ENCODE peak calls at places on chromosomes 6 and 20, in five cellular contexts. One of them, this sample, is unnamed.

GRCh38 chr20:24568842-24569241 is 99.4 kb downstream of the SYNDIG1 start:
- DNase-seq in Calu3: no peak
- DNase-seq in tibial artery: no peak
- DNase-seq in neural crest cell: no peak
- DNase-seq in nephron progenitor cell: no peak
- DNase-seq in this sample: no peak

GRCh38 chr6:55433446-55434130 is 106.3 kb downstream of the GFRAL start:
- DNase-seq in Calu3: no peak
- DNase-seq in tibial artery: no peak
- DNase-seq in neural crest cell: no peak
- DNase-seq in nephron progenitor cell: no peak
- DNase-seq in this sample: no peak

GRCh38 chr6:152671146-152671545 is 26.6 kb upstream of the MYCT1 start:
- DNase-seq in Calu3: no peak
- DNase-seq in tibial artery: no peak
- DNase-seq in neural crest cell: no peak
- DNase-seq in nephron progenitor cell: no peak
- DNase-seq in this sample: no peak

GRCh38 chr6:115643762-115644161 is 416.9 kb downstream of the FRK start:
- DNase-seq in Calu3: peak
- DNase-seq in tibial artery: no peak
- DNase-seq in neural crest cell: no peak
- DNase-seq in nephron progenitor cell: no peak
- DNase-seq in this sample: no peak

GRCh38 chr6:84638286-84638685 is 126.1 kb downstream of the TBX18 start:
- DNase-seq in Calu3: no peak
- DNase-seq in tibial artery: no peak
- DNase-seq in neural crest cell: no peak
- DNase-seq in nephron progenitor cell: no peak
- DNase-seq in this sample: no peak

GRCh38 chr6:29071831-29072723 is 15.0 kb downstream of the OR2B3 start:
- DNase-seq in Calu3: peak
- DNase-seq in tibial artery: no peak
- DNase-seq in neural crest cell: peak
- DNase-seq in nephron progenitor cell: peak
- DNase-seq in this sample: no peak

GRCh38 chr6:170031096-170031471 is 259.8 kb downstream of the DLL1 start:
- DNase-seq in Calu3: no peak
- DNase-seq in tibial artery: no peak
- DNase-seq in neural crest cell: no peak
- DNase-seq in nephron progenitor cell: no peak
- DNase-seq in this sample: peak

GRCh38 chr20:35544436-35544835 is 2.6 kb downstream of the ERGIC3 start:
- DNase-seq in Calu3: no peak
- DNase-seq in tibial artery: no peak
- DNase-seq in neural crest cell: no peak
- DNase-seq in nephron progenitor cell: no peak
- DNase-seq in this sample: peak

GRCh38 chr6:48061630-48062029 is 49.4 kb downstream of the PTCHD4 start:
- DNase-seq in Calu3: no peak
- DNase-seq in tibial artery: no peak
- DNase-seq in neural crest cell: no peak
- DNase-seq in nephron progenitor cell: no peak
- DNase-seq in this sample: no peak

GRCh38 chr6:43516697-43517502 is at the start of the genes POLR1C and YIPF3:
- DNase-seq in Calu3: peak
- DNase-seq in tibial artery: peak
- DNase-seq in neural crest cell: peak
- DNase-seq in nephron progenitor cell: peak
- DNase-seq in this sample: peak

GRCh38 chr6:84137989-84138575 is 89.4 kb downstream of the CEP162 start:
- DNase-seq in Calu3: no peak
- DNase-seq in tibial artery: no peak
- DNase-seq in neural crest cell: no peak
- DNase-seq in nephron progenitor cell: no peak
- DNase-seq in this sample: no peak

GRCh38 chr20:62104234-62104789 is 18.0 kb upstream of the LSM14B start:
- DNase-seq in Calu3: no peak
- DNase-seq in tibial artery: no peak
- DNase-seq in neural crest cell: no peak
- DNase-seq in nephron progenitor cell: no peak
- DNase-seq in this sample: no peak

DNA sequence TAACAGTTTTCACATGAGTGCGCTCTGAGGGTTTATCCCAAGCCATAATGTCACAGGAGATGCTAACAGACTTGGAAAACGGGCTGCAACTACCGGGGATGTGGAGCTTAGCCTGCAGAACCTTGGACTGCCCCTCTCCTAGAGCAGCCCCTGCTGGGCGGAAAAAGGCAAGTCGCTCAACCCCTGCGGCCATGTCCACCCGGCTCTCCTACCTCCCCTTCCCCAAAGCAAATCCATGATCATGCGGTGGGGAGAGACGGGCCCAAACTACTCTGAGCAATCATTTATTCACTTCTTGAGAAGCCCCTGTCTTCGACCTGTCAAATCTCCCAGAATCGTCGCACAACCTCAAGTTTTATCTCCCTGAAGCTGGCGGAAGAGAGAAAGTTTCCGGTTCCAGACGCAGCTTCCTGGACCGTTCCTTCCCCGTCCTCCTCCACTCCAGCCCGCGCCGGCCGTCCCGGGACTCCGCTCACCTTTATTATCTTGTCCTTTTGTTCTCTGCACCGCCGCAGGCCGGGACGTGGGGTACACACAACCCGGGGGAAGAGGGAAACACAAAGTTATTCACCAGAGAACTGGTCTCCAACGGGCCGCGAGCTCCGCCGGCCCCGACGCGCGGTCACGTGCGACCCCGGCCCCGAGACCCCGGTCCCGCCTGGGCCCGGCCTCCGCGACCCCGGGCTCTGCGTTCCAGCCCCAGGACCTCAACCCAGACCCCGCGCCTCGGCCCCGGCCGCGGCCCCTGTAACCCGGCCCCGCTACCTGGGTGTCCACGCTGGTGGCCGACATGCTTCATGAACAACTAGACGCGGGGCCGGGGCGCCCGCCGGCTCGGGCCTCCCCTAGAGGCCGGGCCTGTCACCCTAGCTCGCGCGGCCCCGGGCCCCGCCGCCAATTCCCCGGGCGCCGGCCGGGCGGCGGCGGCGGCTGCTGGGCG is 560 bp downstream of the YTHDF1 start:
- DNase-seq in Calu3: peak
- DNase-seq in tibial artery: no peak
- DNase-seq in neural crest cell: peak
- DNase-seq in nephron progenitor cell: peak
- DNase-seq in this sample: no peak
- TF ChIP-seq CTCF in Calu3: no peak
- TF ChIP-seq CTCF in tibial artery: peak
- TF ChIP-seq CTCF in neural crest cell: peak
- TF ChIP-seq CTCF in nephron progenitor cell: peak
- TF ChIP-seq CTCF in this sample: no peak

GRCh38 chr20:52064936-52065335 is 126.6 kb downstream of the ZFP64 start:
- DNase-seq in Calu3: no peak
- DNase-seq in tibial artery: no peak
- DNase-seq in neural crest cell: no peak
- DNase-seq in nephron progenitor cell: no peak
- DNase-seq in this sample: no peak

GRCh38 chr20:52062452-52063209 is 128.9 kb downstream of the ZFP64 start:
- DNase-seq in Calu3: no peak
- DNase-seq in tibial artery: no peak
- DNase-seq in neural crest cell: no peak
- DNase-seq in nephron progenitor cell: no peak
- DNase-seq in this sample: no peak

GRCh38 chr20:52056203-52057062 is 135.1 kb downstream of the ZFP64 start:
- DNase-seq in Calu3: no peak
- DNase-seq in tibial artery: no peak
- DNase-seq in neural crest cell: no peak
- DNase-seq in nephron progenitor cell: no peak
- DNase-seq in this sample: no peak

DNA sequence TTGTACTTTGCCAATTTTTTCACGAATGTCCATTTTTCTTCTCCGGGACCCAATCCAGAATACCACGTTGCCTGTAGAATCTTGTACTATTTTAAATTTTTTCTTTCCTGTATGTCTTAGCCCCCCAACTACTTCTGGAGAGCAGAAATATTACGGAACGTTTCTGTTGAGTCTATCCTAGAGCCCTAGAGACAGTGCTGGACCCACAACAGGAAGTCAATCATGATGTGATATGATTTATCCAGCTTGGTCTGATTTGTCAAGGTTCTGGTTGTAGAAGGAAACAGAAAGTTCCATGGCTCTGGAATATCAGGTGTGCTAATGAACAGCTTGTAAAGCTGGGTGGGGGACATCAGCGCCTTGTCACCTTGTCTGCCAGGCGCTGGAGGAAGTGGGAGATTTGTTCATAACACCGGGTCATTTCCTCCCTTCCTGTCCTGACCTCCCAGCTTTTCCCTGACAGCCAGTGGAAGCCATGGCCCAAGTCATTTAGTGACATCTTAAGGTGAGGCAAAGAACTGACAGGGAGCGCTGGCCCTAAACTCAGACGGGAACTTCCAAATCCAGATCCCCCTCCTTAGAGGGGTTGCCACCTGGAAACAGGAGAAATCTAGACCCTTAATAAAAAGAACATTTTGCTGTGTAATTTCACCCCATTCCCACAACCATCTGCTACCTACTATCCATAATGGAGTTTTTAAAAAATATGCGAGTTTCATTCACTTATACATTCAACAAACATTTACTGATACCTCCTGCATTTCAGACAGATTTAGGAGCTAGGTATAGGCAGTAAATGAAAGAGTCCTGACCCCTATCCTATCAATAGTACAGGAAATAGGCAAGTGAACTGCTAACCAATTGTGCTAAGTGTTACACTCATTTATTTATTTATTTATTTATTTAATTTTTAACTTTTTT is 130.5 kb downstream of the ZFP64 start:
- DNase-seq in Calu3: peak
- DNase-seq in tibial artery: no peak
- DNase-seq in neural crest cell: no peak
- DNase-seq in nephron progenitor cell: peak
- DNase-seq in this sample: no peak
- TF ChIP-seq CTCF in Calu3: peak
- TF ChIP-seq CTCF in tibial artery: no peak
- TF ChIP-seq CTCF in neural crest cell: peak
- TF ChIP-seq CTCF in nephron progenitor cell: peak
- TF ChIP-seq CTCF in this sample: no peak

DNA sequence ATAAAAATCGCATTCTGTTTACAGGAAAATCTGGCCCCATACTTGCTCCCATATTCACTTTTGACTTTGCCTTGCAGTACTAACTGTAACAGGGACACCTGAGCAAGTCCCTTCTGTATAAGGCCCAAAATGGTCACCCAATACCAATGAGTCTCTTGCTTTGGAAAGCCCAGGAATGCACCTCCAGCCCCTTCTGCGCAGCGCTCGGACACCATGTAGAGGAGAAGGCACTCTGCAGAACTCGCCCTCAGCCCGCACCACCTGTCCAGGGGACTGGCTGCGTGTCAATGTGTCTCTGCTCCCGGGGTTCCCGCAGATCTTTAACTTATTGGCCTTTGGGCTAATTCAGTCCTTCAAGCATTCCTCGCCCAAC is 746 bp upstream of the PRND start:
- DNase-seq in Calu3: no peak
- DNase-seq in tibial artery: no peak
- DNase-seq in neural crest cell: no peak
- DNase-seq in nephron progenitor cell: no peak
- DNase-seq in this sample: no peak
- TF ChIP-seq CTCF in Calu3: no peak
- TF ChIP-seq CTCF in tibial artery: no peak
- TF ChIP-seq CTCF in neural crest cell: no peak
- TF ChIP-seq CTCF in nephron progenitor cell: peak
- TF ChIP-seq CTCF in this sample: peak

GRCh38 chr6:102619585-102619984 is 1226.1 kb downstream of the GRIK2 start:
- DNase-seq in Calu3: no peak
- DNase-seq in tibial artery: no peak
- DNase-seq in neural crest cell: no peak
- DNase-seq in nephron progenitor cell: no peak
- DNase-seq in this sample: no peak
- TF ChIP-seq CTCF in Calu3: peak
- TF ChIP-seq CTCF in tibial artery: no peak
- TF ChIP-seq CTCF in neural crest cell: peak
- TF ChIP-seq CTCF in nephron progenitor cell: peak
- TF ChIP-seq CTCF in this sample: no peak

GRCh38 chr6:79544939-79545450 is 7.8 kb upstream of the LCA5 start:
- DNase-seq in Calu3: peak
- DNase-seq in tibial artery: peak
- DNase-seq in neural crest cell: peak
- DNase-seq in nephron progenitor cell: peak
- DNase-seq in this sample: peak
- TF ChIP-seq CTCF in Calu3: no peak
- TF ChIP-seq CTCF in tibial artery: peak
- TF ChIP-seq CTCF in neural crest cell: peak
- TF ChIP-seq CTCF in nephron progenitor cell: peak
- TF ChIP-seq CTCF in this sample: peak

DNA sequence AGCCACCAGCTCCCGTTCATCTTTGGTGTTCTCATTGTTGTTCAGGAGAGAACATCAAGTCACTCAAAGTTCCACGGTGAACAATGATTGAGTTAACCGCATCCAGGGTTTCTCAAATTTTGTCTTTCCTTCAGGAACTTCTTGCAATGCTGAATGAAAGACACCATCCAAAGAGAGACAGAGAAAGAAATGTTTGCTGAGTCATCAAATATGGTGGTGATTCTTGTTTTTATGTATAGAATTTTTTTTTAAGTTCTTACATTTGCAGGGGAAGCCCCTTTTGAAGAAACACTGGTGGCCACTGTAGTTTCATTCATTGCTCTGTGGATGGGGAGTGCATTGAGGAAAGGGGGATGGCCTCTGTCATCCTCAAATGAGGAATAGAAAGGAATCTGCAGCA is 62.4 kb upstream of the ENPP5 start:
- DNase-seq in Calu3: no peak
- DNase-seq in tibial artery: no peak
- DNase-seq in neural crest cell: no peak
- DNase-seq in nephron progenitor cell: no peak
- DNase-seq in this sample: no peak
- TF ChIP-seq CTCF in Calu3: no peak
- TF ChIP-seq CTCF in tibial artery: no peak
- TF ChIP-seq CTCF in neural crest cell: no peak
- TF ChIP-seq CTCF in nephron progenitor cell: no peak
- TF ChIP-seq CTCF in this sample: no peak

This sample was measured in CD14-positive monocyte.